ENCODE peak calls at places on chromosomes 3 and 15, in ten cellular contexts. I is kidney; M is GM10248; H is activated gamma-delta T cell treated with anti-CD3 and anti-CD28 coated beads, Interleukin-2, amount 50 U/mL, for 16 hours; V is AG20443; S is M059J; X is EL; K is fibroblast of pulmonary artery; B is fibroblast of mammary gland; O is EH. T is an unnamed sample.
A peak's percentile ranks its signal among the peaks of the same experiment; 100 is the strongest.

GRCh38 chr3:42683875-42684593 is 1.3 kb upstream of the KLHL40 start:
- DNase-seq in I (peak; percentile 80), M (no peak), H (no peak), V (peak; percentile 97), S (peak; percentile 91), X (peak; percentile 97), K (peak; percentile 94), B (peak; percentile 98), O (peak; percentile 98), T (peak; percentile 86)

GRCh38 chr3:191972714-191973398 is 511.9 kb downstream of the PYDC2 start:
- DNase-seq in I (peak; percentile 46), M (no peak), H (no peak), V (no peak), S (no peak), X (no peak), K (no peak), B (no peak), O (no peak), T (no peak)

GRCh38 chr15:85762039-85762755 is 32.5 kb downstream of the KLHL25 start:
- DNase-seq in I (peak; percentile 74), M (no peak), H (no peak), V (no peak), S (no peak), X (no peak), K (no peak), B (no peak), O (no peak), T (no peak)

GRCh38 chr3:32392530-32393302 is 1.1 kb downstream of the CMTM7 start:
- DNase-seq in I (peak; percentile 82), M (peak; percentile 29), H (no peak), V (peak; percentile 76), S (peak; percentile 50), X (peak; percentile 68), K (peak; percentile 75), B (peak; percentile 85), O (peak; percentile 79), T (peak; percentile 61)

GRCh38 chr3:146517684-146518435 is 26.5 kb downstream of the PLSCR1 start:
- DNase-seq in I (no peak), M (no peak), H (no peak), V (no peak), S (no peak), X (no peak), K (no peak), B (no peak), O (no peak), T (no peak)

GRCh38 chr3:191499307-191500125 is 38.6 kb downstream of the PYDC2 start:
- DNase-seq in I (peak; percentile 73), M (no peak), H (no peak), V (peak; percentile 58), S (peak; percentile 77), X (peak; percentile 78), K (peak; percentile 61), B (peak; percentile 61), O (peak; percentile 57), T (peak; percentile 20)

GRCh38 chr15:75153565-75154248 is 48.0 kb upstream of the C15orf39 start:
- DNase-seq in I (no peak), M (no peak), H (no peak), V (no peak), S (no peak), X (no peak), K (no peak), B (no peak), O (no peak), T (no peak)

GRCh38 chr3:27990347-27990746 is 251.1 kb upstream of the CMC1 start:
- DNase-seq in I (no peak), M (no peak), H (no peak), V (no peak), S (no peak), X (no peak), K (no peak), B (no peak), O (no peak), T (no peak)

GRCh38 chr3:46208167-46208704 is at the start of gene CCR1:
- DNase-seq in I (no peak), M (peak; percentile 67), H (peak; percentile 24), V (peak; percentile 37), S (peak; percentile 78), X (peak; percentile 65), K (peak; percentile 12), B (peak; percentile 65), O (peak; percentile 52), T (peak; percentile 68)

GRCh38 chr3:43152649-43153048 is 46.8 kb upstream of the POMGNT2 start:
- DNase-seq in I (no peak), M (no peak), H (no peak), V (no peak), S (no peak), X (no peak), K (peak; percentile 70), B (peak; percentile 18), O (no peak), T (no peak)

GRCh38 chr3:127016461-127016860 is 33.5 kb downstream of the PLXNA1 start:
- DNase-seq in I (no peak), M (no peak), H (no peak), V (no peak), S (no peak), X (no peak), K (no peak), B (no peak), O (no peak), T (no peak)

GRCh38 chr3:45441570-45442313 is 53.4 kb downstream of the LARS2 start:
- DNase-seq in I (no peak), M (no peak), H (no peak), V (peak; percentile 30), S (no peak), X (peak; percentile 11), K (no peak), B (peak; percentile 5), O (peak; percentile 36), T (peak; percentile 7)

GRCh38 chr3:171535133-171535532 is 74.9 kb upstream of the TNIK start:
- DNase-seq in I (no peak), M (no peak), H (no peak), V (no peak), S (peak; percentile 15), X (no peak), K (no peak), B (no peak), O (no peak), T (no peak)

GRCh38 chr15:56341201-56341600 is 24.0 kb upstream of the TEX9 start:
- DNase-seq in I (no peak), M (no peak), H (no peak), V (no peak), S (peak; percentile 22), X (peak; percentile 24), K (no peak), B (peak; percentile 8), O (no peak), T (no peak)

GRCh38 chr3:30112904-30113484 is 493.4 kb upstream of the TGFBR2 start:
- DNase-seq in I (no peak), M (no peak), H (no peak), V (peak; percentile 27), S (peak; percentile 50), X (peak; percentile 47), K (peak; percentile 77), B (peak; percentile 70), O (peak; percentile 61), T (peak; percentile 40)

GRCh38 chr3:59327324-59327939 is 277.6 kb upstream of the CFAP20DC start:
- DNase-seq in I (no peak), M (no peak), H (no peak), V (peak; percentile 75), S (peak; percentile 94), X (peak; percentile 83), K (peak; percentile 45), B (peak; percentile 30), O (peak; percentile 73), T (no peak)

GRCh38 chr3:148203263-148204010 is 494.3 kb upstream of the AGTR1 start:
- DNase-seq in I (no peak), M (no peak), H (no peak), V (peak; percentile 42), S (no peak), X (no peak), K (peak; percentile 63), B (peak; percentile 16), O (peak; percentile 39), T (no peak)

GRCh38 chr3:133083395-133083794 is 45.2 kb downstream of the TMEM108 start:
- DNase-seq in I (no peak), M (no peak), H (no peak), V (no peak), S (no peak), X (no peak), K (no peak), B (no peak), O (no peak), T (no peak)

GRCh38 chr3:108103971-108104797 is 13.4 kb upstream of the CD47 start:
- DNase-seq in I (no peak), M (no peak), H (no peak), V (peak; percentile 28), S (no peak), X (no peak), K (peak; percentile 57), B (no peak), O (peak; percentile 53), T (peak; percentile 18)

GRCh38 chr3:156587767-156588069 is 32.8 kb upstream of the SSR3 start:
- DNase-seq in I (no peak), M (no peak), H (no peak), V (no peak), S (no peak), X (no peak), K (no peak), B (no peak), O (no peak), T (no peak)

GRCh38 chr15:72732554-72732953 is 46.5 kb downstream of the BBS4 start:
- DNase-seq in I (no peak), M (no peak), H (no peak), V (no peak), S (no peak), X (no peak), K (no peak), B (no peak), O (no peak), T (no peak)

GRCh38 chr3:128322030-128323022 is 144.4 kb downstream of the DNAJB8 start:
- DNase-seq in I (no peak), M (peak; percentile 40), H (peak; percentile 17), V (peak; percentile 65), S (peak; percentile 47), X (peak; percentile 42), K (peak; percentile 67), B (peak; percentile 50), O (peak; percentile 57), T (peak; percentile 12)

GRCh38 chr3:43624619-43625305 is 3.0 kb upstream of the ANO10 start:
- DNase-seq in I (no peak), M (no peak), H (no peak), V (no peak), S (no peak), X (no peak), K (no peak), B (no peak), O (peak; percentile 9), T (no peak)

GRCh38 chr3:23489338-23490158 is 286.4 kb downstream of the UBE2E2 start:
- DNase-seq in I (no peak), M (no peak), H (no peak), V (no peak), S (peak; percentile 20), X (peak; percentile 29), K (peak; percentile 16), B (peak; percentile 40), O (peak; percentile 49), T (no peak)

GRCh38 chr15:27238209-27238608 is 267.2 kb downstream of the GABRG3 start:
- DNase-seq in I (no peak), M (no peak), H (no peak), V (no peak), S (no peak), X (no peak), K (no peak), B (no peak), O (no peak), T (no peak)

GRCh38 chr3:128372707-128373533 is 93.8 kb downstream of the DNAJB8 start:
- DNase-seq in I (no peak), M (no peak), H (no peak), V (no peak), S (no peak), X (no peak), K (no peak), B (no peak), O (no peak), T (no peak)

GRCh38 chr15:65990298-65990981 is 121.1 kb downstream of the RAB11A start:
- DNase-seq in I (no peak), M (no peak), H (no peak), V (no peak), S (no peak), X (no peak), K (no peak), B (no peak), O (no peak), T (no peak)

GRCh38 chr15:47720555-47720954 is 3.2 kb downstream of the SEMA6D start:
- DNase-seq in I (no peak), M (no peak), H (no peak), V (no peak), S (peak; percentile 7), X (no peak), K (no peak), B (no peak), O (peak; percentile 5), T (no peak)

T was measured in stromal cell of bone marrow.